ENCODE peak calls at places on chromosome 7, in four cellular contexts. A is NT2/D1, O is thoracic aorta, F is GM23338. V is an unnamed sample. For H3K4me1, the result is how much of the 10 kb centered on the place peaks cover.

GRCh38 chr7:114133717-114134116 is 214.9 kb upstream of the PPP1R3A start:
- DNase-seq in O (no peak), F (no peak), A (no peak), V (no peak)

GRCh38 chr7:66138994-66139752 is 24.5 kb downstream of the CRCP start:
- DNase-seq in F (no peak), O (no peak), A (no peak), V (no peak)

GRCh38 chr7:46916581-46916980 is 665.3 kb downstream of the TNS3 start:
- DNase-seq in F (no peak), O (no peak), A (no peak), V (no peak)

GRCh38 chr7:101815826-101816488 is 1.5 kb upstream of the CUX1 start:
- DNase-seq in A (peak), O (no peak), F (peak), V (peak)

GRCh38 chr7:54904130-54904529 is 114.7 kb upstream of the EGFR start:
- DNase-seq in F (no peak), O (no peak), A (no peak), V (no peak)

GRCh38 chr7:75884401-75884800 is 5.6 kb downstream of the RHBDD2 start:
- DNase-seq in F (no peak), A (no peak), O (no peak), V (no peak)

GRCh38 chr7:79258826-79259225 is 194.6 kb downstream of the MAGI2 start:
- DNase-seq in F (no peak), A (no peak), O (no peak), V (no peak)

GRCh38 chr7:43850348-43851116 is 18.8 kb downstream of the MRPS24 start:
- DNase-seq in O (no peak), A (no peak), F (no peak), V (no peak)

GRCh38 chr7:132169730-132170129 is 406.5 kb downstream of the PLXNA4 start:
- DNase-seq in A (no peak), O (no peak), F (peak), V (no peak)

GRCh38 chr7:159083698-159084068 is 61.0 kb downstream of the VIPR2 start:
- DNase-seq in O (no peak), F (no peak), A (no peak), V (peak)

GRCh38 chr7:16023046-16023445 is 336.6 kb upstream of the MEOX2 start:
- DNase-seq in A (no peak), F (no peak), O (no peak), V (no peak)

GRCh38 chr7:159109092-159110035 is 35.3 kb downstream of the VIPR2 start:
- DNase-seq in O (no peak), A (no peak), F (no peak), V (no peak)

GRCh38 chr7:985915-986741 is 3.1 kb downstream of the CYP2W1 start:
- DNase-seq in O (no peak), A (no peak), F (no peak), V (no peak)

GRCh38 chr7:154480817-154481216 is 428.6 kb downstream of the DPP6 start:
- DNase-seq in A (no peak), F (no peak), O (no peak), V (no peak)

GRCh38 chr7:26857534-26858228 is 6.7 kb downstream of the SKAP2 start:
- DNase-seq in O (no peak), A (peak), F (peak), V (peak)

GRCh38 chr7:36870625-36871354 is 146.5 kb upstream of the AOAH start:
- DNase-seq in F (no peak), A (no peak), O (no peak), V (no peak)

GRCh38 chr7:28575241-28575643 is 162.9 kb downstream of the CREB5 start:
- DNase-seq in O (no peak), F (no peak), A (peak), V (no peak)

GRCh38 chr7:94439893-94440381 is 45.2 kb downstream of the COL1A2 start:
- DNase-seq in A (no peak), F (no peak), O (no peak), V (no peak)

GRCh38 chr7:155685791-155686160 is 41.3 kb downstream of the RBM33 start:
- DNase-seq in A (no peak), F (no peak), O (no peak), V (no peak)
- H3K4me1 ChIP-seq in A (under half), F (under half), O (under half), V (under half)

GRCh38 chr7:5691536-5692090 is 89.8 kb downstream of the RNF216 start:
- DNase-seq in A (no peak), F (no peak), O (no peak), V (no peak)
- H3K4me1 ChIP-seq in A (under half), F (under half), O (half or more), V (under half)

GRCh38 chr7:100674441-100675407 is 1.2 kb downstream of the GNB2 start:
- DNase-seq in A (no peak), F (peak), O (no peak), V (no peak)

GRCh38 chr7:100673942-100674431 is 447 bp downstream of the GNB2 start:
- DNase-seq in F (no peak), A (no peak), O (no peak), V (no peak)

GRCh38 chr7:100676501-100677306 is 3.2 kb downstream of the GNB2 start:
- DNase-seq in F (no peak), O (no peak), A (no peak), V (no peak)

GRCh38 chr7:100677308-100678095 is 4.0 kb downstream of the GNB2 start:
- DNase-seq in A (no peak), O (no peak), F (no peak), V (no peak)

GRCh38 chr7:100675581-100676350 is 2.2 kb downstream of the GNB2 start:
- DNase-seq in A (no peak), O (peak), F (peak), V (peak)
- H3K4me1 ChIP-seq in A (under half), O (under half), F (under half), V (under half)

GRCh38 chr7:127782550-127783266 is 130.7 kb downstream of the SND1 start:
- DNase-seq in O (no peak), F (no peak), A (no peak), V (no peak)

GRCh38 chr7:127786184-127786583 is 134.2 kb downstream of the SND1 start:
- DNase-seq in A (no peak), F (no peak), O (no peak), V (no peak)

GRCh38 chr7:127782075-127782474 is 130.1 kb downstream of the SND1 start:
- DNase-seq in A (no peak), F (no peak), O (no peak), V (no peak)

GRCh38 chr7:127780489-127780888 is 128.5 kb downstream of the SND1 start:
- DNase-seq in F (no peak), A (no peak), O (no peak), V (no peak)

GRCh38 chr7:127783267-127783559 is 131.2 kb downstream of the SND1 start:
- DNase-seq in O (no peak), A (no peak), F (no peak), V (no peak)
- H3K4me1 ChIP-seq in O (under half), A (under half), F (under half), V (under half)